ENCODE peak calls at places on chromosomes 12 and 14, in nine cellular contexts. Q is stimulated activated CD8-positive, alpha-beta memory T cell treated with anti-CD3 and anti-CD28 coated beads, Interleukin-2, amount 100 ng/mL, for 48 hours; T is T-helper 2 cell; Z is fibroblast of the aortic adventitia; I is glutamatergic neuron; R is kidney epithelial cell; S is HuH-7; D is CD8-positive, alpha-beta T cell; O is naive B cell. C is an unnamed sample.

GRCh38 chr12:124411291-124411878 is 116.5 kb downstream of the RFLNA start:
- DNase-seq in I (no peak), T (no peak), R (peak; percentile 76), D (no peak), O (no peak), Q (no peak), S (no peak), Z (peak; percentile 96), C (no peak)

GRCh38 chr12:66931091-66931490 is 252.2 kb upstream of the GRIP1 start:
- DNase-seq in S (no peak), I (no peak), R (no peak), T (no peak), O (no peak), Z (no peak), Q (no peak), D (no peak), C (no peak)

GRCh38 chr14:53044486-53044885 is 93.6 kb upstream of the FERMT2 start:
- DNase-seq in D (no peak), I (no peak), Z (peak; percentile 78), S (no peak), O (no peak), R (no peak), T (no peak), Q (no peak), C (no peak)

GRCh38 chr14:81235096-81235495 is 14.3 kb upstream of the GTF2A1 start:
- DNase-seq in R (no peak), S (no peak), I (no peak), T (no peak), D (no peak), Z (no peak), Q (no peak), O (no peak), C (no peak)

GRCh38 chr14:71309756-71310155 is 402.5 kb downstream of the PCNX1 start:
- DNase-seq in T (no peak), R (no peak), D (no peak), I (no peak), S (peak; percentile 27), Z (no peak), Q (no peak), O (no peak), C (no peak)

GRCh38 chr14:68546839-68547238 is 246.0 kb downstream of the ZFP36L1 start:
- DNase-seq in Z (peak; percentile 93), I (no peak), D (no peak), Q (no peak), R (no peak), T (no peak), S (no peak), O (no peak), C (no peak)

GRCh38 chr14:101819251-101819990 is 57.9 kb downstream of the PPP2R5C start:
- DNase-seq in Z (no peak), S (no peak), R (no peak), T (peak; percentile 81), Q (peak; percentile 53), O (no peak), I (no peak), D (peak; percentile 76), C (peak; percentile 53)

GRCh38 chr14:61111145-61112130 is 130.4 kb downstream of the SLC38A6 start:
- DNase-seq in Z (no peak), D (no peak), I (no peak), R (no peak), O (no peak), T (no peak), Q (no peak), S (no peak), C (no peak)

GRCh38 chr12:1560704-1561103 is 33.7 kb downstream of the FBXL14 start:
- DNase-seq in T (no peak), S (no peak), I (no peak), O (no peak), D (no peak), Q (no peak), Z (no peak), R (no peak), C (no peak)

GRCh38 chr12:13727707-13728147 is 253.7 kb downstream of the GRIN2B start:
- DNase-seq in I (no peak), S (no peak), R (peak; percentile 94), T (no peak), Q (no peak), Z (no peak), D (no peak), O (no peak), C (no peak)

GRCh38 chr14:24297190-24297964 is 2.2 kb downstream of the DHRS1 start:
- DNase-seq in S (peak; percentile 68), T (no peak), R (no peak), I (no peak), Z (peak; percentile 27), O (no peak), Q (no peak), D (no peak), C (no peak)

GRCh38 chr12:57984629-57985151 is 43.3 kb downstream of the ATP23 start:
- DNase-seq in T (no peak), O (no peak), R (no peak), D (no peak), Q (no peak), S (no peak), Z (no peak), I (no peak), C (no peak)

GRCh38 chr14:74348241-74348734 is at the start of gene VRTN:
- DNase-seq in I (no peak), O (no peak), Z (no peak), R (no peak), Q (no peak), T (no peak), D (no peak), S (no peak), C (no peak)

GRCh38 chr14:57963071-57963470 is 97.2 kb upstream of the SLC35F4 start:
- DNase-seq in D (no peak), S (no peak), T (no peak), O (no peak), I (no peak), Z (no peak), R (no peak), Q (no peak), C (no peak)

GRCh38 chr12:100427078-100427477 is 46.6 kb upstream of the NR1H4 start:
- DNase-seq in D (no peak), Z (peak; percentile 28), I (no peak), O (no peak), S (no peak), Q (no peak), R (peak; percentile 69), T (no peak), C (no peak)

GRCh38 chr12:31317471-31318397 is 8.2 kb downstream of the SINHCAF start:
- DNase-seq in R (no peak), O (peak; percentile 11), T (no peak), S (no peak), Q (no peak), Z (peak; percentile 28), D (no peak), I (no peak), C (no peak)

GRCh38 chr14:96167224-96168148 is 37.2 kb upstream of the BDKRB2 start:
- DNase-seq in Z (peak; percentile 76), R (no peak), Q (no peak), O (no peak), I (no peak), S (no peak), D (no peak), T (no peak), C (no peak)

GRCh38 chr14:22567437-22567836 is 21.6 kb downstream of the DAD1 start:
- DNase-seq in R (no peak), I (no peak), Z (no peak), O (no peak), D (no peak), S (no peak), Q (no peak), T (no peak), C (no peak)

GRCh38 chr12:122003646-122004611 is 17.8 kb upstream of the BCL7A start:
- DNase-seq in Z (peak; percentile 88), Q (no peak), T (no peak), I (peak; percentile 34), O (peak; percentile 84), D (no peak), R (no peak), S (no peak), C (no peak)

GRCh38 chr14:37246427-37246829 is 48.7 kb downstream of the MIPOL1 start:
- DNase-seq in S (no peak), O (no peak), I (no peak), Z (peak; percentile 75), T (no peak), Q (no peak), R (no peak), D (no peak), C (no peak)

GRCh38 chr12:38159092-38159551 is 157.5 kb upstream of the ALG10B start:
- DNase-seq in I (no peak), O (no peak), D (no peak), R (no peak), Z (no peak), S (no peak), Q (no peak), T (no peak), C (no peak)

GRCh38 chr14:66003082-66003740 is 483.0 kb upstream of the CCDC196 start:
- DNase-seq in O (no peak), Q (no peak), I (no peak), R (no peak), D (no peak), T (no peak), S (no peak), Z (no peak), C (no peak)

GRCh38 chr14:37889087-37889486 is 293.7 kb downstream of the TTC6 start:
- DNase-seq in O (no peak), R (no peak), S (no peak), I (no peak), D (no peak), Q (no peak), T (no peak), Z (no peak), C (no peak)

C was measured in activated T-helper 9 cell treated with anti-CD3 and anti-CD28 coated beads, Interleukin-2, amount 50 U/mL, for 16 hours.